ENCODE peak calls at places on chromosome 7, in four cellular contexts. G is CD4-positive, alpha-beta T cell; H is RWPE2; Z is amniotic stem cell. S is an unnamed sample.

GRCh38 chr7:3200504-3200903 is 100.5 kb upstream of the SDK1 start:
- DNase-seq in G (no peak), H (peak), Z (no peak), S (peak)

GRCh38 chr7:141366098-141366621 is 185.1 kb upstream of the AGK start:
- DNase-seq in G (no peak), Z (no peak), H (no peak), S (peak)

GRCh38 chr7:140623995-140624902 is 16.4 kb downstream of the DENND2A start:
- DNase-seq in H (no peak), G (no peak), Z (no peak), S (no peak)

GRCh38 chr7:88347098-88347497 is 40.4 kb upstream of the STEAP4 start:
- DNase-seq in G (no peak), H (no peak), Z (no peak), S (no peak)

GRCh38 chr7:109844362-109844761 is 1246.6 kb upstream of the LRRN3 start:
- DNase-seq in G (no peak), H (no peak), Z (no peak), S (no peak)

GRCh38 chr7:55549457-55549856 is 22.8 kb downstream of the VOPP1 start:
- DNase-seq in Z (no peak), H (no peak), G (no peak), S (no peak)

GRCh38 chr7:44581426-44581906 is 565 bp downstream of the TMED4 start:
- DNase-seq in G (peak), H (no peak), Z (no peak), S (no peak)

GRCh38 chr7:131249003-131249402 is 78.7 kb upstream of the MKLN1 start:
- DNase-seq in Z (peak), G (no peak), H (peak), S (peak)

GRCh38 chr7:111780527-111780926 is 218.2 kb upstream of the IMMP2L start:
- DNase-seq in H (no peak), Z (no peak), G (no peak), S (no peak)

GRCh38 chr7:77247206-77247850 is 47.7 kb upstream of the FGL2 start:
- DNase-seq in Z (peak), G (peak), H (peak), S (peak)

GRCh38 chr7:79820387-79820786 is 314.2 kb upstream of the GNAI1 start:
- DNase-seq in Z (no peak), G (no peak), H (no peak), S (no peak)

GRCh38 chr7:116501425-116502167 is 2.1 kb downstream of the CAV2 start:
- DNase-seq in H (no peak), Z (no peak), G (no peak), S (no peak)

GRCh38 chr7:21984042-21984441 is 38.3 kb upstream of the CDCA7L start:
- DNase-seq in H (no peak), G (no peak), Z (no peak), S (no peak)

GRCh38 chr7:4733936-4734528 is 41.4 kb upstream of the AP5Z1 start:
- DNase-seq in Z (no peak), H (no peak), G (peak), S (no peak)

GRCh38 chr7:69502358-69502757 is 95.9 kb upstream of the AUTS2 start:
- DNase-seq in G (no peak), H (no peak), Z (no peak), S (no peak)

GRCh38 chr7:135361788-135362187 is 128.2 kb downstream of the STRA8 start:
- DNase-seq in G (no peak), Z (no peak), H (no peak), S (no peak)

GRCh38 chr7:95472521-95473160 is 13.1 kb upstream of the ASB4 start:
- DNase-seq in H (no peak), Z (no peak), G (no peak), S (no peak)

GRCh38 chr7:108348913-108349312 is 107.3 kb downstream of the NRCAM start:
- DNase-seq in Z (no peak), G (no peak), H (no peak), S (no peak)

GRCh38 chr7:126856691-126857291 is 395.9 kb downstream of the GRM8 start:
- DNase-seq in G (no peak), Z (no peak), H (no peak), S (no peak)

GRCh38 chr7:64558781-64559180 is 4.1 kb downstream of the ZNF680 start:
- DNase-seq in Z (no peak), H (no peak), G (no peak), S (no peak)

GRCh38 chr7:41255113-41255512 is 447.8 kb downstream of the INHBA start:
- DNase-seq in Z (no peak), H (no peak), G (no peak), S (no peak)

GRCh38 chr7:91266067-91266930 is 2.1 kb downstream of the FZD1 start:
- DNase-seq in G (no peak), H (no peak), Z (peak), S (no peak)

GRCh38 chr7:105487559-105488218 is 34.4 kb downstream of the PUS7 start:
- DNase-seq in Z (peak), G (no peak), H (no peak), S (peak)

GRCh38 chr7:8373856-8374255 is 59.6 kb upstream of the NXPH1 start:
- DNase-seq in H (no peak), Z (no peak), G (no peak), S (no peak)

S was measured in SJSA1.